ENCODE peak calls at places on chromosomes 13 and 19, in ten cellular contexts. A is uterus; E is pancreas; M is hepatocyte; G is ascending aorta; T is CD8-positive, alpha-beta T cell; B is Peyer's patch; O is lung; X is heart right ventricle; Z is upper lobe of right lung. J is an unnamed sample.

GRCh38 chr19:10543420-10544241 is at the start of gene ATG4D:
- DNase-seq in A (peak; percentile 80), E (peak; percentile 94), M (peak; percentile 93), G (peak; percentile 88), T (peak; percentile 77), B (peak; percentile 94), O (peak; percentile 91), X (peak; percentile 83), Z (peak; percentile 96), J (peak; percentile 81)

GRCh38 chr19:55605637-55606470 is at the start of gene ZNF865:
- DNase-seq in A (peak; percentile 69), E (peak; percentile 68), M (peak; percentile 94), G (peak; percentile 85), T (peak; percentile 57), B (peak; percentile 88), O (peak; percentile 80), X (peak; percentile 63), Z (peak; percentile 86), J (peak; percentile 72)

GRCh38 chr19:16527971-16528521 is 14.2 kb downstream of the CHERP start:
- DNase-seq in A (no peak), E (no peak), M (no peak), G (no peak), T (peak; percentile 24), B (peak; percentile 64), O (no peak), X (no peak), Z (no peak), J (no peak)

GRCh38 chr19:41189425-41190065 is 3.5 kb upstream of the CYP2S1 start:
- DNase-seq in A (no peak), E (no peak), M (no peak), G (no peak), T (no peak), B (no peak), O (no peak), X (no peak), Z (no peak), J (no peak)

GRCh38 chr13:76148374-76148773 is 512.2 kb downstream of the LMO7 start:
- DNase-seq in A (no peak), E (no peak), M (no peak), G (no peak), T (no peak), B (no peak), O (no peak), X (no peak), Z (no peak), J (no peak)

GRCh38 chr19:11984986-11985385 is 20.1 kb downstream of the ZNF763 start:
- DNase-seq in A (no peak), E (no peak), M (no peak), G (no peak), T (no peak), B (no peak), O (no peak), X (no peak), Z (no peak), J (no peak)

GRCh38 chr19:9498183-9498902 is at the start of gene ZNF560:
- DNase-seq in A (no peak), E (no peak), M (no peak), G (no peak), T (no peak), B (no peak), O (no peak), X (no peak), Z (no peak), J (no peak)

GRCh38 chr13:107069107-107069776 is 501.3 kb upstream of the ARGLU1 start:
- DNase-seq in A (no peak), E (no peak), M (peak; percentile 23), G (no peak), T (no peak), B (no peak), O (no peak), X (no peak), Z (no peak), J (no peak)

GRCh38 chr13:112158961-112159360 is 92.0 kb downstream of the SOX1 start:
- DNase-seq in A (no peak), E (no peak), M (no peak), G (no peak), T (no peak), B (no peak), O (no peak), X (no peak), Z (peak; percentile 3), J (no peak)

GRCh38 chr13:44713793-44714469 is 137.8 kb upstream of the TSC22D1 start:
- DNase-seq in A (no peak), E (no peak), M (peak; percentile 26), G (peak; percentile 85), T (no peak), B (no peak), O (no peak), X (no peak), Z (no peak), J (no peak)

GRCh38 chr13:83214452-83214851 is 667.8 kb downstream of the SLITRK1 start:
- DNase-seq in A (no peak), E (no peak), M (no peak), G (no peak), T (no peak), B (no peak), O (no peak), X (no peak), Z (no peak), J (no peak)

GRCh38 chr13:112756967-112757758 is 67.3 kb downstream of the ATP11A start:
- DNase-seq in A (no peak), E (no peak), M (peak; percentile 39), G (no peak), T (no peak), B (no peak), O (no peak), X (no peak), Z (peak; percentile 29), J (no peak)

GRCh38 chr13:41610426-41610825 is 153.1 kb downstream of the RGCC start:
- DNase-seq in A (peak; percentile 32), E (no peak), M (peak; percentile 45), G (no peak), T (no peak), B (no peak), O (peak; percentile 76), X (peak; percentile 44), Z (peak; percentile 83), J (peak; percentile 56)

GRCh38 chr13:57665471-57665870 is 33.9 kb downstream of the PCDH17 start:
- DNase-seq in A (no peak), E (no peak), M (no peak), G (no peak), T (no peak), B (no peak), O (no peak), X (no peak), Z (no peak), J (no peak)

GRCh38 chr13:101127741-101128353 is 288.5 kb downstream of the NALCN start:
- DNase-seq in A (no peak), E (peak; percentile 21), M (peak; percentile 73), G (no peak), T (no peak), B (no peak), O (no peak), X (no peak), Z (no peak), J (no peak)

GRCh38 chr19:38736036-38736412 is 8.2 kb downstream of the CAPN12 start:
- DNase-seq in A (peak; percentile 61), E (peak; percentile 73), M (peak; percentile 89), G (no peak), T (peak; percentile 38), B (peak; percentile 83), O (peak; percentile 63), X (peak; percentile 51), Z (peak; percentile 84), J (peak; percentile 33)
- H3K4me3 ChIP-seq in A (no peak overlapping the region), E (peak overlapping the region; percentile 52), M (peak overlapping the region; percentile 29), G (peak overlapping the region; percentile 42), T (peak overlapping the region; percentile 41), B (peak overlapping the region; percentile 57), O (no peak overlapping the region), X (peak overlapping the region; percentile 38), Z (peak overlapping the region; percentile 42), J (peak overlapping the region; percentile 56)

DNA sequence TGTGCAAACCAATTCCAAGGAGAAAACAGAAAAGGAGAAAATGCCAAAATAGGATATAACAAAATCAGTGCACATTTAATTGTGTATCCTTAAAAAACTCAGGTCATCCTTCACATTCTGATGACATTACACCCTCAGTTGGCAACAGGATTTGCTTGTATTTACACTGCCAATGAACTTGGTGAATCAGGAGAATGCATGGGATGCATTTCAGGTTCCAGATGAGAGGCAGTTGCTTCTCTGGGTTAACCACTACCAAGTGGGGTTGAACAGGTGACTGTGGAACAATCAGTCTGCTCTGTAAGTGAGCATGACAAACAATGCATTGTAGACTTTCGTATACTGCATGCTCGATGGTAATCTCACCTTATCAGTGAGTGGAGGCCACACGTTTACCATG is 79.1 kb downstream of the STARD13 start:
- DNase-seq in A (no peak), E (no peak), M (no peak), G (no peak), T (no peak), B (no peak), O (no peak), X (no peak), Z (no peak), J (no peak)
- H3K4me1 ChIP-seq in A (no peaks in the 10 kb centered on the region), E (peaks cover 46% of the 10 kb centered on the region), M (peaks cover 20% of the 10 kb centered on the region), G (peaks cover 32% of the 10 kb centered on the region), T (no peaks in the 10 kb centered on the region), B (no peaks in the 10 kb centered on the region), O (peaks cover 39% of the 10 kb centered on the region), X (peaks cover 62% of the 10 kb centered on the region), Z (peaks cover 44% of the 10 kb centered on the region), J (peaks cover 78% of the 10 kb centered on the region)

GRCh38 chr19:17777840-17778620 is 16.9 kb upstream of the B3GNT3 start:
- DNase-seq in A (peak; percentile 24), E (peak; percentile 37), M (peak; percentile 67), G (no peak), T (no peak), B (peak; percentile 79), O (peak; percentile 77), X (peak; percentile 54), Z (peak; percentile 90), J (peak; percentile 50)
- H3K27ac ChIP-seq in A (no peak overlapping the region), E (no peak overlapping the region), M (no peak overlapping the region), G (no peak overlapping the region), T (no peak overlapping the region), B (no peak overlapping the region), O (no peak overlapping the region), X (no peak overlapping the region), Z (no peak overlapping the region), J (no peak overlapping the region)

GRCh38 chr19:4066682-4067395 is at the start of gene ZBTB7A:
- DNase-seq in A (peak; percentile 75), E (peak; percentile 79), M (peak; percentile 90), G (peak; percentile 94), T (peak; percentile 77), B (peak; percentile 96), O (peak; percentile 91), X (peak; percentile 84), Z (peak; percentile 92), J (peak; percentile 87)

GRCh38 chr19:4069331-4069959 is 2.7 kb upstream of the ZBTB7A start:
- DNase-seq in A (peak; percentile 25), E (no peak), M (no peak), G (peak; percentile 68), T (no peak), B (peak; percentile 84), O (no peak), X (no peak), Z (peak; percentile 88), J (no peak)

GRCh38 chr19:4068058-4068966 is 1.6 kb upstream of the ZBTB7A start:
- DNase-seq in A (peak; percentile 29), E (no peak), M (peak; percentile 59), G (no peak), T (no peak), B (peak; percentile 76), O (no peak), X (no peak), Z (no peak), J (no peak)

GRCh38 chr19:4066176-4066606 is 508 bp downstream of the ZBTB7A start:
- DNase-seq in A (no peak), E (peak; percentile 66), M (no peak), G (no peak), T (peak; percentile 55), B (peak; percentile 81), O (no peak), X (peak; percentile 69), Z (peak; percentile 84), J (peak; percentile 63)

GRCh38 chr19:4067396-4068057 is 828 bp upstream of the ZBTB7A start:
- DNase-seq in A (peak; percentile 55), E (no peak), M (no peak), G (no peak), T (no peak), B (no peak), O (no peak), X (peak; percentile 57), Z (peak; percentile 80), J (no peak)
- H3K4me3 ChIP-seq in A (peak overlapping the region; percentile 96), E (peak overlapping the region; percentile 72), M (peak overlapping the region; percentile 100), G (peak overlapping the region; percentile 92), T (peak overlapping the region; percentile 89), B (peak overlapping the region; percentile 99), O (peak overlapping the region; percentile 58), X (peak overlapping the region; percentile 79), Z (peak overlapping the region; percentile 79), J (peak overlapping the region; percentile 96)